ENCODE peak calls at places on chromosome 19, in nine cellular contexts. K is tibial nerve, Q is esophagus muscularis mucosa, U is transverse colon, S is right lobe of liver, B is K562, R is heart left ventricle, F is sigmoid colon, G is endothelial cell of umbilical vein. D is an unnamed sample. For H3K4me1, the result is how much of the 10 kb centered on the place peaks cover.

GRCh38 chr19:37907735-37908066 is 693 bp downstream of the SIPA1L3 start:
- DNase-seq in B (peak), R (no peak), F (no peak), K (no peak), S (no peak), Q (no peak), U (no peak), G (peak), D (no peak)

GRCh38 chr19:4454952-4455738 is 2.4 kb downstream of the UBXN6 start:
- DNase-seq in S (no peak), R (no peak), G (no peak), B (peak), U (no peak), F (no peak), Q (no peak), K (no peak), D (peak)

GRCh38 chr19:49761625-49762311 is 1.3 kb downstream of the TSKS start:
- DNase-seq in U (no peak), Q (no peak), R (peak), G (no peak), F (no peak), B (peak), S (no peak), K (no peak), D (peak)

GRCh38 chr19:17331254-17331558 is 3.4 kb downstream of the ANO8 start:
- DNase-seq in K (no peak), F (no peak), S (no peak), Q (no peak), G (no peak), B (no peak), U (no peak), R (no peak), D (no peak)

GRCh38 chr19:3743486-3743885 is 18.0 kb downstream of the APBA3 start:
- DNase-seq in B (peak), R (no peak), G (peak), K (no peak), U (no peak), S (no peak), Q (no peak), F (no peak), D (no peak)

GRCh38 chr19:9523885-9524474 is 14.5 kb downstream of the ZNF426 start:
- DNase-seq in G (no peak), K (no peak), Q (no peak), R (no peak), U (no peak), F (no peak), S (no peak), B (no peak), D (no peak)

GRCh38 chr19:15525291-15525690 is 17.0 kb downstream of the CYP4F22 start:
- DNase-seq in B (no peak), S (no peak), F (no peak), G (no peak), K (no peak), Q (no peak), U (no peak), R (no peak), D (no peak)

GRCh38 chr19:18446145-18446810 is 8.3 kb upstream of the ISYNA1 start:
- DNase-seq in B (no peak), U (no peak), F (no peak), Q (no peak), K (no peak), G (no peak), R (no peak), S (no peak), D (no peak)

GRCh38 chr19:46834984-46835383 is 15.7 kb downstream of the AP2S1 start:
- DNase-seq in U (no peak), K (no peak), G (no peak), B (no peak), F (no peak), S (no peak), Q (no peak), R (no peak), D (no peak)

GRCh38 chr19:38392707-38393308 is 4.3 kb downstream of the SPRED3 start:
- DNase-seq in Q (no peak), F (no peak), G (no peak), S (no peak), K (no peak), B (peak), R (no peak), U (no peak), D (no peak)

GRCh38 chr19:14162871-14163297 is 26.5 kb upstream of the ASF1B start:
- DNase-seq in Q (no peak), B (no peak), R (no peak), K (no peak), S (no peak), F (peak), G (no peak), U (no peak), D (no peak)

GRCh38 chr19:50932018-50932689 is 20.7 kb downstream of the KLK5 start:
- DNase-seq in B (no peak), R (no peak), G (no peak), U (no peak), S (no peak), Q (no peak), F (no peak), K (no peak), D (no peak)

GRCh38 chr19:32168111-32168510 is 177.3 kb upstream of the ZNF507 start:
- DNase-seq in Q (peak), B (no peak), R (no peak), K (no peak), G (no peak), F (no peak), U (no peak), S (no peak), D (no peak)

GRCh38 chr19:51461723-51462161 is 3.5 kb upstream of the SIGLEC8 start:
- DNase-seq in Q (no peak), F (peak), S (no peak), R (no peak), B (no peak), G (no peak), K (no peak), U (peak), D (no peak)

GRCh38 chr19:18153555-18154134 is 682 bp downstream of the PIK3R2 start:
- DNase-seq in Q (peak), S (peak), U (peak), B (peak), K (no peak), R (peak), F (no peak), G (no peak), D (no peak)

DNA sequence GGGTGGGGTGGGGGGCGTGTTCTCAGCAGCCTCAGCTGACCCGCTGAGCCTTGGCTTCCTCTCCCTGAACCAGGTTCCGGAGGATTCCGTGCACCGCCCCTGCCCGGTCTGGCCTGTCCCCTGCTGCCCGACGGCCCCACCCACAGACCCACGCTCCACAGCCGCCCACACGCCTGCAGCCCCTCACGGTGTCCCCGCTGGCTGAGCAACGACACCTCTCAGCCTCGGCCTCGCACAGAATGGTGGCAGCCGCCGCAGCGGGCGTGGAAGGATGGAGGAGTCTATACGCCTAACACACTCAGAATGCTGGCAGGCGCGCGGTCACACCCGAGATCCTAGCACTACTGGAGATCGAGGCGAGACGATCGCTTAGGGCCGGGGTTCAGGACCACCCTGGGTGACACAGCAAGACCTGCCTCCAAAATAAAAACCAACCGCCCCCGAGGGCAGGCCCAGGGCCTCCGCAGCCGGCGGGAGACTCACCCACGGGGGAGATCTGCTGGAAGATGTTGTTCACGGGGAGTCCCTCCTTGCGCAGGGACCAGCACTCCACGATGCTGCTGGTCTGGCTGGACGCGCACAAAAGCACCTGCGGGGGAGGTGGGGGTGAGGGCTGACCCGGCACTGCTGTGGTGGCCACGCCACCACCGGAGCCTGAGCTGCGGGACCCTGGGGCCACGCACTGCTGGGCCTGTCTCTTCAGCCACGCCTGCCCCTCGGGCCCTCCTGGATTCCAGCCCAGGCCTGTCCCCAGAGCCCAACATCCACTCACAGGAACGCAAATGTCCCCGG is 8.4 kb downstream of the MED16 start:
- DNase-seq in G (no peak), U (no peak), Q (no peak), F (no peak), K (no peak), R (no peak), B (no peak), S (no peak), D (no peak)
- H3K4me1 ChIP-seq in G (under half), U (under half), Q (under half), F (under half), K (under half), R (under half), B (under half), S (under half), D (under half)

GRCh38 chr19:12885749-12886706 is 973 bp downstream of the KLF1 start:
- DNase-seq in Q (no peak), G (no peak), R (no peak), U (no peak), B (peak), S (no peak), F (no peak), K (no peak), D (no peak)

GRCh38 chr19:12884202-12884601 is 2.8 kb downstream of the KLF1 start:
- DNase-seq in S (no peak), F (no peak), G (no peak), U (no peak), B (no peak), R (no peak), K (no peak), Q (no peak), D (no peak)

GRCh38 chr19:12886943-12887747 is at the start of gene KLF1:
- DNase-seq in K (no peak), Q (no peak), G (no peak), F (no peak), U (no peak), B (peak), R (no peak), S (no peak), D (no peak)

GRCh38 chr19:12884627-12884925 is 2.4 kb downstream of the KLF1 start:
- DNase-seq in G (no peak), F (no peak), Q (no peak), S (no peak), U (no peak), B (no peak), R (no peak), K (no peak), D (no peak)

DNA sequence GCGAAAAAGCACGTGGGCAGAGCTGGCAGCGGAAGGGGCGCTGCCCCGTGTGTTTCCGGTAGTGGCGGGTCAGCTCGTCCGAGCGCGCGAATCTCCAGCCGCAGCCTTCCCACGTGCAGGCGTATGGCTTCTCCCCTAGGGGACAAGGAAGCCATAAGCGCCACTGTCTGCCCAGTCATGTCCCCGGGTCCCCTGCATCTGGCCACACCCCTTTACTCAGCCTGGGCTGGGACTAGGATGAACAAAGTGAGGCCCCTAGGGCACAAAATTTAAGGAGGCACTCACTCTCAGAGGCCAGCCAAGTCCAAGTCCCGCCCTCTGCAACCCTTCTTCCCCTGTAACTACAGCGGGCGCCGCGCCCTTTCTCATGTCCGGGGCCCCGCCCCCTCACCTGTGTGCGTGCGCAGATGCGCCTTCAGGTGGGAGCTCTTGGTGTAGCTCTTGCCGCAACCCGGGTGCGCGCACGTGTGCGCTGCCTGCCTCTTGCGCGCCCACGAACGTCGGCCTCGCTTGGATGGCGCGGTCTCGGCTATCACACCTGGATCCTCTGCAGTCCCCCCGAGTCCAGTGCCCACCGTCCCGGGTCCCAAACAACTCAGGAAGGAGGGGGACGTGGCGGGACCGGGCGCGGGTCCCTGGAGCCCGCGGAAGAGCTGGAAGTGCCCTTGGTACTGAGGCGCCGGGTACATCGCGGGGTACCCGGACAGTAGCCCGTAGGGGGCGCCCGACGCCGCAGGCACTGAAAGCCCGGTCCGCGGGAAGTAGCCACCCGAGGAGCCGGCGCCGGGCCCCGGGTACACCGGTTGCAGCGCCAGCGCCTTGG is 1.9 kb downstream of the KLF1 start:
- DNase-seq in U (peak), K (no peak), F (peak), R (peak), G (peak), B (peak), S (peak), Q (no peak), D (peak)
- TF ChIP-seq CTCF in U (peak), K (peak), F (peak), R (peak), G (peak), B (peak), S (peak), Q (peak), D (peak)

DNA sequence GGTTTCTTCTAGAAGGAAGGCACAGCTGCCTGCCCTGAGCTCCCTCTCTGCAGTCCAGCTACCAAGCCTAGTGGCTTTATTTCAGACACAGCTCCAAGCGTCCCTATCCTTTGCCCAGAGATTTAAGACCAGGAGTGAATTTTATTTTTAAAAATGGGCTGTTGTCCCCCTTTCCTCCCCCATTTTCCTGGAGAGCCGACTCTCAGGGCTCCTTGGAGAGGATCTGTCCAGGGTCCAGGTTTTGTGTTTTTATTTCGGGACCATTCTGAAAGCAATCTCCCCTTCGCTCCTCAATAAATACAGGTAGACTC is 4.4 kb downstream of the SERTAD1 start:
- DNase-seq in K (no peak), S (no peak), F (no peak), Q (no peak), U (no peak), B (no peak), G (no peak), R (no peak), D (no peak)
- TF ChIP-seq POLR2A in K (no peak), S (no peak), F (no peak), Q (peak), U (no peak), B (peak), G (no peak), R (no peak), D (no peak)

DNA sequence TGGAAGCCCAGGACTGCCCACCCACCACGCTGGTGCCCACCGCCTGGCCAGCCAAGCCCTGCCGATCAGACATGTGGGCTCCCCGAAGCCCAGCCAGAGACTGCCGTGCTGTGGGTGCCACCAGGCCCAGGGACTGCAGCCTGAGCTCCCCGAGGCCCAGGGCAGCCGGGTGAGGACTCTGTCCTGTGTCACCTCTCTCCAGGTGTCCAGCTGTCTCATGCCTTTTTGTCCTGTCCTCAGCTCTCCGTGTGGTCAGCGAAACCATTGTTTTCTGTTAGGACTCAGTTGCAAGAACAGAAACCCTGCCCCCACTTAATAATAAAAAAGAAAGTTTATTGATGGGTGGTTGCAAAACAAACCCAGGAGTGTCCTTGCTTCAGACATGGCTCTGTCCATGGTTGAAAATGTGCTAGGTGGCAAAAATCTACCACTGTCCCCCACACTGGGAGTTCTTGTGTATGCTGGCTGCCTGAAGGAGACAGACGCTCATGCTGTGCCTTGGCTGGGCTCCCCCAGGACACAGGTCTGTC is 9.9 kb downstream of the PLEKHF1 start:
- DNase-seq in R (no peak), U (no peak), Q (no peak), S (no peak), F (peak), K (no peak), B (no peak), G (no peak), D (no peak)
- H3K4me1 ChIP-seq in R (under half), U (under half), Q (half or more), S (half or more), F (half or more), K (under half), B (under half), G (under half), D (half or more)